ENCODE peak calls at places on chromosomes 6 and 20, in four cellular contexts. O is GM12878, Q is HepG2, F is K562. M is an unnamed sample.
A peak's percentile ranks its signal among the peaks of the same experiment; 100 is the strongest.

GRCh38 chr6:16414205-16414604 is 175.8 kb downstream of the GMPR start:
- DNase-seq in Q (no peak), O (peak; percentile 60), F (no peak), M (no peak)

GRCh38 chr6:73180718-73181619 is 44.3 kb downstream of the KHDC1L start:
- DNase-seq in F (peak; percentile 48), Q (peak; percentile 39), O (peak; percentile 53), M (peak; percentile 54)

GRCh38 chr6:135358907-135359459 is 138.6 kb downstream of the AHI1 start:
- DNase-seq in O (no peak), Q (no peak), F (no peak), M (no peak)

GRCh38 chr6:14423955-14424354 is 306.4 kb downstream of the CD83 start:
- DNase-seq in O (no peak), Q (no peak), F (no peak), M (no peak)

GRCh38 chr6:14440215-14440890 is 322.8 kb downstream of the CD83 start:
- DNase-seq in F (no peak), Q (no peak), O (no peak), M (no peak)

GRCh38 chr20:38094373-38094775 is 60.8 kb downstream of the RPRD1B start:
- DNase-seq in F (peak; percentile 78), Q (peak; percentile 52), O (peak; percentile 73), M (no peak)

GRCh38 chr20:63680857-63681608 is 15.4 kb upstream of the TNFRSF6B start:
- DNase-seq in Q (no peak), O (no peak), F (no peak), M (no peak)

GRCh38 chr6:168333039-168333438 is 13.5 kb upstream of the DACT2 start:
- DNase-seq in Q (peak; percentile 44), F (peak; percentile 53), O (no peak), M (peak; percentile 78)

GRCh38 chr6:116034327-116034726 is 26.4 kb downstream of the FRK start:
- DNase-seq in F (peak; percentile 25), Q (no peak), O (no peak), M (no peak)

GRCh38 chr6:151403919-151404308 is 12.6 kb upstream of the ZBTB2 start:
- DNase-seq in F (no peak), Q (no peak), O (no peak), M (no peak)

GRCh38 chr6:47698342-47698787 is at the start of gene ADGRF4:
- DNase-seq in O (no peak), F (peak; percentile 16), Q (no peak), M (no peak)

GRCh38 chr6:13030421-13030820 is 297.9 kb downstream of the TBC1D7 start:
- DNase-seq in O (no peak), Q (no peak), F (no peak), M (no peak)

GRCh38 chr6:66865771-66866170 is 1158.7 kb upstream of the EYS start:
- DNase-seq in F (no peak), O (no peak), Q (no peak), M (no peak)

GRCh38 chr6:118881440-118882313 is 12.3 kb upstream of the ASF1A start:
- DNase-seq in O (no peak), F (no peak), Q (no peak), M (no peak)

GRCh38 chr6:87539554-87539953 is 50.2 kb downstream of the RARS2 start:
- DNase-seq in Q (no peak), F (no peak), O (no peak), M (no peak)

GRCh38 chr6:135782517-135782916 is 69.0 kb upstream of the PDE7B start:
- DNase-seq in O (no peak), Q (no peak), F (no peak), M (no peak)

GRCh38 chr6:163688971-163689370 is 274.5 kb downstream of the QKI start:
- DNase-seq in F (no peak), Q (no peak), O (no peak), M (no peak)

GRCh38 chr20:40650707-40651106 is 38.3 kb downstream of the MAFB start:
- DNase-seq in F (no peak), Q (no peak), O (no peak), M (no peak)

GRCh38 chr6:98839788-98840361 is 5.5 kb downstream of the POU3F2 start:
- DNase-seq in F (peak; percentile 44), Q (peak; percentile 27), O (no peak), M (no peak)

GRCh38 chr6:13794184-13794583 is 20.2 kb downstream of the MCUR1 start:
- DNase-seq in O (peak; percentile 63), Q (no peak), F (peak; percentile 11), M (no peak)

GRCh38 chr6:113414511-113414910 is 442.6 kb upstream of the MARCKS start:
- DNase-seq in O (no peak), F (no peak), Q (peak; percentile 40), M (no peak)

GRCh38 chr6:4167833-4168232 is 32.5 kb upstream of the ECI2 start:
- DNase-seq in Q (no peak), O (no peak), F (no peak), M (no peak)

GRCh38 chr20:10132391-10132790 is 86.2 kb upstream of the SNAP25 start:
- DNase-seq in O (no peak), Q (no peak), F (no peak), M (no peak)

GRCh38 chr20:17810847-17811604 is 111.3 kb downstream of the BANF2 start:
- DNase-seq in Q (no peak), O (no peak), F (no peak), M (no peak)

GRCh38 chr20:63522091-63522868 is 1.7 kb downstream of the PPDPF start:
- DNase-seq in F (no peak), O (no peak), Q (no peak), M (no peak)

GRCh38 chr20:60246751-60247150 is 288.5 kb downstream of the CDH26 start:
- DNase-seq in Q (no peak), O (no peak), F (no peak), M (no peak)

GRCh38 chr20:23050847-23051627 is 1.6 kb upstream of the THBD start:
- DNase-seq in O (no peak), F (peak; percentile 92), Q (no peak), M (peak; percentile 68)

GRCh38 chr6:154653853-154654252 is 79.4 kb upstream of the SCAF8 start:
- DNase-seq in Q (no peak), F (no peak), O (no peak), M (no peak)

GRCh38 chr6:168133707-168134398 is 54.8 kb upstream of the FRMD1 start:
- DNase-seq in F (no peak), O (no peak), Q (no peak), M (no peak)

GRCh38 chr6:53033764-53034163 is 31.4 kb upstream of the FBXO9 start:
- DNase-seq in Q (no peak), O (no peak), F (no peak), M (no peak)

GRCh38 chr6:63685453-63686379 is 50.1 kb downstream of the PHF3 start:
- DNase-seq in Q (no peak), O (peak; percentile 35), F (no peak), M (no peak)

GRCh38 chr6:157867155-157867559 is 44.1 kb downstream of the SNX9 start:
- DNase-seq in F (peak; percentile 75), O (no peak), Q (no peak), M (no peak)
- TF ChIP-seq FOXK2 in F (peak; percentile 46), O (no peak), Q (no peak), M (no peak)

GRCh38 chr6:156948807-156949206 is 171.6 kb downstream of the ARID1B start:
- DNase-seq in F (no peak), O (no peak), Q (no peak), M (no peak)
- TF ChIP-seq BHLHE40 in F (no peak), O (no peak), Q (no peak), M (no peak)

GRCh38 chr6:127691147-127691546 is 114.2 kb downstream of the C6orf58 start:
- DNase-seq in O (no peak), Q (no peak), F (no peak), M (no peak)

GRCh38 chr6:127684501-127684900 is 107.5 kb downstream of the C6orf58 start:
- DNase-seq in O (no peak), F (no peak), Q (no peak), M (no peak)

GRCh38 chr6:127690588-127690987 is 113.6 kb downstream of the C6orf58 start:
- DNase-seq in Q (no peak), F (no peak), O (no peak), M (no peak)

GRCh38 chr6:127695108-127695507 is 118.1 kb downstream of the C6orf58 start:
- DNase-seq in F (no peak), Q (no peak), O (no peak), M (no peak)

DNA sequence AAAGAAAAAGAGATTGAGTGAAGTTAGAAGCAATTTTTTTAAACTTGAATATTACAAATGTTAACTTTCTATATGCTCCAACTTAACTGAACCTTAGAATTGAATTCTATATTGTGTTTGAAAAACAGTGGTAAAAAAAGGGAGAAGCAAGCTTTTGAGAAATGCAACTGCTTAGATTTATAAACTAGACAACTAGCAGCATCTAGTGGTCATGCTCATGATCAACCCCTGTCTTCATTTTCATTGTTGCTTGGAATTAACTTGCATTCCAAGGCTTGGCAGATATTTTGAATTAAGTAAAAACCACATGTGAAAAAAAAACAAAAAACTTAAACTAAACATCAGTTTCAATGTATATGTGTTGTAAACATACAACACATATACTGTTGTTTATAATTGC is 113.1 kb downstream of the C6orf58 start:
- DNase-seq in Q (no peak), O (no peak), F (no peak), M (peak; percentile 27)
- TF ChIP-seq FOXK2 in Q (no peak), O (no peak), F (no peak), M (no peak)

GRCh38 chr6:125101656-125102055 is 51.9 kb upstream of the TPD52L1 start:
- DNase-seq in Q (no peak), F (peak; percentile 49), O (no peak), M (no peak)
- TF ChIP-seq BHLHE40 in Q (no peak), F (no peak), O (no peak), M (no peak)

GRCh38 chr6:452301-453067 is 60.9 kb downstream of the IRF4 start:
- DNase-seq in F (no peak), Q (no peak), O (no peak), M (no peak)
- TF ChIP-seq FOXK2 in F (no peak), Q (no peak), O (no peak), M (no peak)

GRCh38 chr6:106453756-106454367 is 93.3 kb downstream of the CRYBG1 start:
- DNase-seq in F (no peak), Q (no peak), O (no peak), M (no peak)

GRCh38 chr6:106450645-106451044 is 90.1 kb downstream of the CRYBG1 start:
- DNase-seq in F (no peak), Q (no peak), O (no peak), M (no peak)

GRCh38 chr6:106448000-106448426 is 87.5 kb downstream of the CRYBG1 start:
- DNase-seq in O (peak; percentile 11), Q (no peak), F (no peak), M (no peak)

GRCh38 chr6:106451419-106451818 is 90.9 kb downstream of the CRYBG1 start:
- DNase-seq in O (no peak), F (no peak), Q (no peak), M (no peak)

GRCh38 chr6:106452628-106453027 is 92.1 kb downstream of the CRYBG1 start:
- DNase-seq in Q (no peak), O (no peak), F (no peak), M (no peak)
- TF ChIP-seq BHLHE40 in Q (no peak), O (no peak), F (no peak), M (no peak)

DNA sequence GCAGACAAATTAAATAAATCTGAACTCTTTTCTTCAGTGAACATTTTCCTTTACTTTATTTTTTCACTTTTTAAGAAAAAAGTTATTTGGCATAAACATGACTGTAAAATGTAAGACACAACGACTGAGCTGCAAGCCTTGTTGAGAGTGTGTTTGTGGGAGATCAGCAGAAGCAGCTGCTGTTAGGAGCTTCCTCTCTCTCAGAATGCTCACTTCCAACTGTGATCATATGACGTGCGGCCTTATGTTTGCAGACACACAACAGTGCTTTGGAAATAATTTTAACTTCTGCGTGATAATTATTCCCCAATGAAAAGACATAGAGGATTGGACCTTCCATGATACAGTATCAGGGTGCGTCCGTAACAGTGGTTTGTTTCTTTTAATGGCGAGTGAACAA is 104.0 kb downstream of the ARHGAP18 start:
- DNase-seq in Q (no peak), O (no peak), F (no peak), M (no peak)
- TF ChIP-seq FOXK2 in Q (no peak), O (no peak), F (no peak), M (no peak)

M was measured in HEK293T.